ENCODE peak calls at places on chromosomes 6 and 20, in seven cellular contexts. O is GM19239; S is activated T-helper 1 cell treated with anti-CD3 and anti-CD28 coated beads, Interleukin-2, amount 50 U/mL, for 16 hours; Q is activated naive CD4-positive, alpha-beta T cell treated with anti-CD3 and anti-CD28 coated beads for 36 hours; Z is AG10803; L is T1000; I is NCI-H1105 treated with DMSO at 0.1 percent for 48 hours. J is an unnamed sample.

GRCh38 chr6:30075987-30076311 is 380 bp upstream of the RNF39 start:
- DNase-seq in S (no peak), L (no peak), I (no peak), Z (no peak), O (no peak), Q (no peak), J (no peak)

GRCh38 chr6:71482742-71483141 is 194.1 kb downstream of the OGFRL1 start:
- DNase-seq in S (no peak), I (no peak), Q (no peak), Z (no peak), L (no peak), O (no peak), J (no peak)

GRCh38 chr6:37763413-37763812 is 56.1 kb upstream of the ZFAND3 start:
- DNase-seq in Z (no peak), O (no peak), S (no peak), L (no peak), I (no peak), Q (no peak), J (no peak)

GRCh38 chr6:18235524-18235923 is 28.8 kb downstream of the DEK start:
- DNase-seq in Q (no peak), O (no peak), S (no peak), I (no peak), L (no peak), Z (no peak), J (no peak)

GRCh38 chr6:143677577-143677890 is 231 bp upstream of the PHACTR2 start:
- DNase-seq in S (no peak), O (no peak), Q (no peak), Z (no peak), I (no peak), L (no peak), J (no peak)

GRCh38 chr6:168956884-168957730 is 296.5 kb downstream of the THBS2 start:
- DNase-seq in I (peak; percentile 76), Q (peak; percentile 68), O (peak; percentile 36), Z (peak; percentile 88), L (peak; percentile 24), S (no peak), J (peak; percentile 26)

GRCh38 chr6:110828396-110828795 is 13.1 kb upstream of the CDK19 start:
- DNase-seq in S (no peak), Z (peak; percentile 17), I (no peak), Q (no peak), L (no peak), O (no peak), J (no peak)

GRCh38 chr6:7697820-7698623 is 27.9 kb upstream of the BMP6 start:
- DNase-seq in I (no peak), Q (peak; percentile 45), Z (peak; percentile 89), S (no peak), L (peak; percentile 17), O (no peak), J (no peak)

GRCh38 chr6:21769405-21769851 is 175.9 kb downstream of the SOX4 start:
- DNase-seq in O (no peak), Z (peak; percentile 88), S (no peak), L (no peak), I (no peak), Q (no peak), J (no peak)

GRCh38 chr6:108175592-108176279 is 9.9 kb downstream of the NR2E1 start:
- DNase-seq in L (no peak), S (no peak), Q (no peak), I (no peak), O (no peak), Z (no peak), J (peak; percentile 24)

GRCh38 chr6:710601-711571 is 17.9 kb upstream of the EXOC2 start:
- DNase-seq in Z (peak; percentile 64), S (peak; percentile 15), I (no peak), O (peak; percentile 71), L (no peak), Q (peak; percentile 64), J (peak; percentile 71)

GRCh38 chr20:1062334-1063015 is 55.9 kb upstream of the PSMF1 start:
- DNase-seq in I (no peak), O (no peak), S (no peak), Z (no peak), Q (no peak), L (no peak), J (no peak)

GRCh38 chr6:138682722-138683521 is 90.6 kb upstream of the CCDC28A start:
- DNase-seq in Q (no peak), O (no peak), I (no peak), Z (peak; percentile 31), L (peak; percentile 8), S (no peak), J (no peak)

GRCh38 chr20:44171775-44172571 is 15.0 kb downstream of the JPH2 start:
- DNase-seq in S (no peak), Q (no peak), Z (no peak), O (no peak), I (no peak), L (no peak), J (no peak)

GRCh38 chr20:47175501-47175900 is 181.0 kb downstream of the ZMYND8 start:
- DNase-seq in S (no peak), I (peak; percentile 45), Z (no peak), Q (no peak), L (no peak), O (no peak), J (peak; percentile 43)

GRCh38 chr20:45337367-45338120 is 10.7 kb downstream of the SDC4 start:
- DNase-seq in S (no peak), Z (peak; percentile 96), L (peak; percentile 83), Q (no peak), I (no peak), O (no peak), J (no peak)

GRCh38 chr6:161011509-161012480 is 20.2 kb downstream of the MAP3K4 start:
- DNase-seq in O (no peak), I (no peak), L (no peak), Z (no peak), Q (no peak), S (no peak), J (no peak)

GRCh38 chr20:40462600-40462999 is 226.4 kb downstream of the MAFB start:
- DNase-seq in Q (no peak), S (no peak), L (no peak), Z (no peak), O (no peak), I (no peak), J (no peak)

GRCh38 chr6:52491203-52492069 is 71.3 kb downstream of the EFHC1 start:
- DNase-seq in I (no peak), S (no peak), O (no peak), L (no peak), Z (peak; percentile 75), Q (no peak), J (no peak)

GRCh38 chr6:99349620-99350141 is at the start of gene FAXC:
- DNase-seq in I (peak; percentile 79), O (peak; percentile 40), Q (peak; percentile 9), Z (peak; percentile 3), L (peak; percentile 29), S (no peak), J (peak; percentile 78)

GRCh38 chr6:154887051-154887450 is 108.1 kb upstream of the TIAM2 start:
- DNase-seq in I (no peak), Z (no peak), Q (no peak), S (no peak), L (no peak), O (no peak), J (no peak)

GRCh38 chr20:59955131-59955796 is 3.0 kb upstream of the CDH26 start:
- DNase-seq in Q (no peak), O (no peak), I (peak; percentile 30), L (no peak), S (no peak), Z (peak; percentile 35), J (peak; percentile 17)

GRCh38 chr20:36234771-36235320 is 1.4 kb upstream of the AAR2 start:
- DNase-seq in S (no peak), L (no peak), O (no peak), Z (no peak), I (no peak), Q (no peak), J (no peak)

GRCh38 chr6:34248198-34248726 is 544 bp downstream of the SMIM29 start:
- DNase-seq in I (peak; percentile 10), S (no peak), O (no peak), Q (peak; percentile 58), Z (peak; percentile 39), L (no peak), J (no peak)

GRCh38 chr20:46520976-46521579 is 7.7 kb upstream of the ZNF334 start:
- DNase-seq in S (no peak), O (peak; percentile 45), L (no peak), Q (peak; percentile 70), I (peak; percentile 61), Z (peak; percentile 55), J (peak; percentile 49)

GRCh38 chr20:5127204-5127858 is 523 bp downstream of the CDS2 start:
- DNase-seq in I (peak; percentile 60), Z (peak; percentile 17), L (peak; percentile 28), S (peak; percentile 18), Q (peak; percentile 86), O (no peak), J (peak; percentile 59)

GRCh38 chr6:33613794-33614166 is 7.3 kb upstream of the ITPR3 start:
- DNase-seq in Q (no peak), Z (peak; percentile 93), L (peak; percentile 85), S (no peak), O (no peak), I (no peak), J (no peak)

GRCh38 chr6:133236898-133237297 is 4.3 kb upstream of the EYA4 start:
- DNase-seq in Z (peak; percentile 9), L (no peak), I (no peak), O (no peak), S (no peak), Q (no peak), J (no peak)

GRCh38 chr6:93823489-93823888 is 404.1 kb upstream of the EPHA7 start:
- DNase-seq in O (no peak), I (no peak), Q (no peak), L (no peak), Z (no peak), S (no peak), J (no peak)

GRCh38 chr6:37628611-37629320 is 68.9 kb downstream of the MDGA1 start:
- DNase-seq in O (no peak), L (peak; percentile 10), I (no peak), S (no peak), Z (no peak), Q (no peak), J (no peak)

GRCh38 chr20:63691711-63692435 is 4.6 kb upstream of the TNFRSF6B start:
- DNase-seq in I (no peak), Z (no peak), Q (no peak), L (no peak), O (no peak), S (no peak), J (no peak)

J was measured in COR-L47.